ENCODE peak calls at places on chromosome 20, in five cellular contexts. F is Panc1; V is transverse colon; L is cardiac fibroblast; C is CD4-positive, alpha-beta T cell. S is an unnamed sample.

GRCh38 chr20:37425103-37425625 is 79.2 kb downstream of the SRC start:
- DNase-seq in V (no peak), C (no peak), F (no peak), L (no peak), S (no peak)

GRCh38 chr20:37990571-37991151 is 42.6 kb downstream of the TTI1 start:
- DNase-seq in V (peak; percentile 76), L (peak; percentile 88), F (peak; percentile 52), C (no peak), S (no peak)

GRCh38 chr20:41818369-41818768 is 200.2 kb upstream of the CHD6 start:
- DNase-seq in F (no peak), L (no peak), C (no peak), V (no peak), S (no peak)

GRCh38 chr20:64216036-64216435 is 39.5 kb upstream of the PCMTD2 start:
- DNase-seq in V (no peak), L (peak; percentile 22), F (no peak), C (no peak), S (no peak)

GRCh38 chr20:24980321-24981053 is 12.1 kb downstream of the APMAP start:
- DNase-seq in C (no peak), L (no peak), F (no peak), V (no peak), S (no peak)

GRCh38 chr20:51749674-51750036 is 18.5 kb downstream of the ATP9A start:
- DNase-seq in L (peak; percentile 62), C (no peak), F (peak; percentile 79), V (no peak), S (no peak)

GRCh38 chr20:35269055-35269781 is 8.7 kb downstream of the MMP24OS start:
- DNase-seq in F (no peak), V (peak; percentile 65), C (no peak), L (peak; percentile 69), S (no peak)

GRCh38 chr20:50759678-50760077 is 28.3 kb downstream of the PARD6B start:
- DNase-seq in F (no peak), L (no peak), C (no peak), V (no peak), S (no peak)

GRCh38 chr20:4369119-4369797 is 352.5 kb upstream of the PRND start:
- DNase-seq in V (no peak), F (no peak), C (no peak), L (no peak), S (no peak)

GRCh38 chr20:58512808-58513552 is 2.2 kb downstream of the APCDD1L start:
- DNase-seq in V (no peak), L (peak; percentile 55), C (no peak), F (no peak), S (peak; percentile 55)

GRCh38 chr20:33653218-33653899 is 8.8 kb upstream of the C20orf144 start:
- DNase-seq in V (peak; percentile 64), L (peak; percentile 75), C (no peak), F (peak; percentile 55), S (no peak)

GRCh38 chr20:47985092-47985850 is 200.0 kb upstream of the SULF2 start:
- DNase-seq in L (no peak), V (no peak), F (no peak), C (no peak), S (no peak)

GRCh38 chr20:57056651-57057050 is 209.8 kb downstream of the BMP7 start:
- DNase-seq in C (no peak), V (no peak), F (no peak), L (no peak), S (no peak)

GRCh38 chr20:32474967-32475819 is 109.9 kb downstream of the NOL4L start:
- DNase-seq in C (no peak), F (no peak), L (peak; percentile 92), V (peak; percentile 94), S (peak; percentile 21)

GRCh38 chr20:36150847-36151539 is 3.5 kb upstream of the EPB41L1 start:
- DNase-seq in L (no peak), C (no peak), F (no peak), V (no peak), S (no peak)

GRCh38 chr20:63186084-63186483 is 29.8 kb downstream of the YTHDF1 start:
- DNase-seq in V (no peak), F (no peak), L (no peak), C (no peak), S (no peak)

GRCh38 chr20:63187338-63188158 is 28.4 kb downstream of the YTHDF1 start:
- DNase-seq in L (no peak), C (no peak), F (no peak), V (no peak), S (no peak)

GRCh38 chr20:63185215-63185796 is 30.6 kb downstream of the YTHDF1 start:
- DNase-seq in L (no peak), C (no peak), V (no peak), F (no peak), S (no peak)

GRCh38 chr20:63188159-63188442 is 27.8 kb downstream of the YTHDF1 start:
- DNase-seq in F (no peak), L (no peak), C (no peak), V (no peak), S (no peak)

GRCh38 chr20:63186528-63187316 is 29.2 kb downstream of the YTHDF1 start:
- DNase-seq in F (no peak), V (no peak), L (peak; percentile 42), C (no peak), S (no peak)
- TF ChIP-seq CTCF in F (no peak), V (no peak), L (peak; percentile 26), C (no peak), S (no peak)

GRCh38 chr20:17995967-17996819 is 27.4 kb downstream of the MGME1 start:
- DNase-seq in F (no peak), V (no peak), L (peak; percentile 82), C (peak; percentile 20), S (peak; percentile 15)
- TF ChIP-seq CTCF in F (peak; percentile 98), V (peak; percentile 98), L (peak; percentile 98), C (peak; percentile 88), S (peak; percentile 95)

DNA sequence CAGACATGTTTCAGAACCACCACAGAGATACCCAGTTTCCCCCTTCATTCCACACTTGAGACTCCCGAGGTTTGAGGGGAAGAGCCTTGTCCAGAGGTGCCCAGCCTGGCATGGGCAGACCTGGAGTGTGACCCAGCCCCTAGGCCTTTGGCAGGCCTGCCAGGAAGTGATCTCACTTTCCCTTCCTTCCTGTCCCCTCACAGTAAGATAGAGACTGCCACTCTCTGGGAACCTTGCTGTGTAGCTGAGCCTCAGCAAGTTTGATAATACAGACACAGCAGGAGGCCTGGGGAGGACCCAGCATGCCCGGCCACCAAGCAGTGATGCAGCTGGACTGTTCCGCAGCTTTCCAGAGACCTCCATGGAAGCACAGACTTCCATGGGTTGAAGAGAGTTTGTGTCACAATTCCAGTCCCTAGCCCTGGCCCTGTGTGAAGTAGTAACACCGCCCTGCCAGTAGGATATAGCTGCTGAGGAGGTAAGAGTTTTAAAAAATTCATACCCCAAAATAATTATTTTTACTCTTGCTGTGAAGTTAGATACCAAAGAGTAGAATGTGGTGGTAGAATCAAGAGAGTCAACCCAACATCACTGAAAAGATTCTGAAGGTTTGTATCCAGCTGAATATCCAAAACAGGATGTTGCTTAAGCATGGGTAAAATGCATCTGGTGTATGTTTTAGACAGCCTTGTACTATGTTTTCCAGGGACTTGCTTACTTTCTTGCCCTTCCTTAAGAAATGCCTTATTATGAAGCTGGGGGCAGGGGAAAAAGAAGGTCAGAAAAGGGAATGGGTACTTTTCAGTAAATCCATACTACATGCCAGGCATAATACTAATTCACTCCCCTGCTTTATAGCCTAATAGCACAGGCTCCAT is 16.3 kb downstream of the PKIG start:
- DNase-seq in F (no peak), C (no peak), L (peak; percentile 36), V (no peak), S (no peak)
- TF ChIP-seq CTCF in F (no peak), C (no peak), L (peak; percentile 21), V (peak; percentile 17), S (peak; percentile 16)

DNA sequence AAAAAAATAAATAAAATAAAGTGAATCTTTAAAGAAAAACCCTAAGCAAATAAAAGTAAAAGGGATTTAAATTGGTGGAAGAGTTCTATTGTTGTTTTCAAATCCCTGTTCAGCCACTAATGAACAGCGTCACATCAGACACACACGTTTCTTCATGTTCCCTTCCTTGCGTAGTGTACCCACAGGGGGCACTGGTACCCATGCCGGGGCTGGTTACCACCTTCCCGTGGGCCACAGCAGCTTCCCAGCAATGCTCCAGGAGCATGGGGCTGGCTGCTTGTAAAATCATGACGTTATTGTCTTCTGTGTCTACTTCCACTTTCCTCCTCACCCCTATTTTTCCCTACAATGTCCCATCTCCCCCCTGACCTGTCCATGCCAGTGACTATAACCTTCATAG is 988.7 kb downstream of the KIF16B start:
- DNase-seq in L (no peak), C (no peak), V (no peak), F (no peak), S (no peak)
- TF ChIP-seq CTCF in L (no peak), C (no peak), V (no peak), F (no peak), S (no peak)

GRCh38 chr20:49581482-49581881 is 13.5 kb upstream of the PTGIS start:
- DNase-seq in L (no peak), F (no peak), V (no peak), C (no peak), S (no peak)
- TF ChIP-seq CTCF in L (no peak), F (no peak), V (no peak), C (no peak), S (no peak)

S was measured in thoracic aorta.